ENCODE peak calls at places on chromosomes 6 and 20, in six cellular contexts. One of them, this sample, is unnamed.

GRCh38 chr6:106539931-106540330 is 89.4 kb downstream of the RTN4IP1 start:
- DNase-seq in activated naive CD4-positive, alpha-beta T cell treated with anti-CD3 and anti-CD28 coated beads, Interleukin-2, amount 10 ng/mL, durations not matched to agents 7 days and 5 days: no peak
- DNase-seq in prostate gland: no peak
- DNase-seq in fibroblast of the aortic adventitia: no peak
- DNase-seq in kidney tubule cell: no peak
- DNase-seq in GM20000: no peak
- DNase-seq in this sample: no peak

GRCh38 chr20:2762578-2763131 is 37.8 kb downstream of the CPXM1 start:
- DNase-seq in activated naive CD4-positive, alpha-beta T cell treated with anti-CD3 and anti-CD28 coated beads, Interleukin-2, amount 10 ng/mL, durations not matched to agents 7 days and 5 days: no peak
- DNase-seq in prostate gland: no peak
- DNase-seq in fibroblast of the aortic adventitia: no peak
- DNase-seq in kidney tubule cell: no peak
- DNase-seq in GM20000: no peak
- DNase-seq in this sample: no peak

GRCh38 chr20:37356961-37357371 is 11.0 kb downstream of the SRC start:
- DNase-seq in activated naive CD4-positive, alpha-beta T cell treated with anti-CD3 and anti-CD28 coated beads, Interleukin-2, amount 10 ng/mL, durations not matched to agents 7 days and 5 days: no peak
- DNase-seq in prostate gland: no peak
- DNase-seq in fibroblast of the aortic adventitia: no peak
- DNase-seq in kidney tubule cell: no peak
- DNase-seq in GM20000: no peak
- DNase-seq in this sample: no peak

GRCh38 chr6:152098683-152099082 is 291.2 kb downstream of the ESR1 start:
- DNase-seq in activated naive CD4-positive, alpha-beta T cell treated with anti-CD3 and anti-CD28 coated beads, Interleukin-2, amount 10 ng/mL, durations not matched to agents 7 days and 5 days: no peak
- DNase-seq in prostate gland: no peak
- DNase-seq in fibroblast of the aortic adventitia: no peak
- DNase-seq in kidney tubule cell: no peak
- DNase-seq in GM20000: no peak
- DNase-seq in this sample: no peak

GRCh38 chr20:17969884-17970409 is 1.1 kb downstream of the MGME1 start:
- DNase-seq in activated naive CD4-positive, alpha-beta T cell treated with anti-CD3 and anti-CD28 coated beads, Interleukin-2, amount 10 ng/mL, durations not matched to agents 7 days and 5 days: peak; percentile 51
- DNase-seq in prostate gland: peak; percentile 22
- DNase-seq in fibroblast of the aortic adventitia: no peak
- DNase-seq in kidney tubule cell: peak; percentile 83
- DNase-seq in GM20000: peak; percentile 63
- DNase-seq in this sample: peak; percentile 47

GRCh38 chr6:67608099-67608749 is 1026.9 kb upstream of the ADGRB3 start:
- DNase-seq in activated naive CD4-positive, alpha-beta T cell treated with anti-CD3 and anti-CD28 coated beads, Interleukin-2, amount 10 ng/mL, durations not matched to agents 7 days and 5 days: no peak
- DNase-seq in prostate gland: no peak
- DNase-seq in fibroblast of the aortic adventitia: no peak
- DNase-seq in kidney tubule cell: no peak
- DNase-seq in GM20000: no peak
- DNase-seq in this sample: no peak

GRCh38 chr6:16633465-16633864 is 127.8 kb downstream of the ATXN1 start:
- DNase-seq in activated naive CD4-positive, alpha-beta T cell treated with anti-CD3 and anti-CD28 coated beads, Interleukin-2, amount 10 ng/mL, durations not matched to agents 7 days and 5 days: no peak
- DNase-seq in prostate gland: no peak
- DNase-seq in fibroblast of the aortic adventitia: no peak
- DNase-seq in kidney tubule cell: no peak
- DNase-seq in GM20000: no peak
- DNase-seq in this sample: no peak

GRCh38 chr20:46512943-46513844 is at the start of gene ZNF334:
- DNase-seq in activated naive CD4-positive, alpha-beta T cell treated with anti-CD3 and anti-CD28 coated beads, Interleukin-2, amount 10 ng/mL, durations not matched to agents 7 days and 5 days: peak; percentile 48
- DNase-seq in prostate gland: peak; percentile 40
- DNase-seq in fibroblast of the aortic adventitia: peak; percentile 6
- DNase-seq in kidney tubule cell: peak; percentile 67
- DNase-seq in GM20000: peak; percentile 71
- DNase-seq in this sample: peak; percentile 60

GRCh38 chr20:858011-858410 is 24.5 kb downstream of the FAM110A start:
- DNase-seq in activated naive CD4-positive, alpha-beta T cell treated with anti-CD3 and anti-CD28 coated beads, Interleukin-2, amount 10 ng/mL, durations not matched to agents 7 days and 5 days: no peak
- DNase-seq in prostate gland: no peak
- DNase-seq in fibroblast of the aortic adventitia: no peak
- DNase-seq in kidney tubule cell: no peak
- DNase-seq in GM20000: no peak
- DNase-seq in this sample: peak; percentile 93

GRCh38 chr6:136975089-136975715 is 53.1 kb downstream of the SLC35D3 start:
- DNase-seq in activated naive CD4-positive, alpha-beta T cell treated with anti-CD3 and anti-CD28 coated beads, Interleukin-2, amount 10 ng/mL, durations not matched to agents 7 days and 5 days: no peak
- DNase-seq in prostate gland: no peak
- DNase-seq in fibroblast of the aortic adventitia: no peak
- DNase-seq in kidney tubule cell: no peak
- DNase-seq in GM20000: no peak
- DNase-seq in this sample: no peak

This sample was measured in epithelial cell of esophagus.